ENCODE peak calls at places on chromosomes 7 and 10, in four cellular contexts. D is GF-D8, P is GM13976, R is H9. Y is an unnamed sample.

GRCh38 chr10:101607124-101607523 is 19.0 kb downstream of the DPCD start:
- DNase-seq in D (no peak), R (no peak), P (no peak), Y (no peak)

GRCh38 chr7:42606217-42606905 is 305.5 kb downstream of the C7orf25 start:
- DNase-seq in R (no peak), P (no peak), D (no peak), Y (peak)

GRCh38 chr10:69721690-69722310 is 79.9 kb upstream of the COL13A1 start:
- DNase-seq in P (no peak), D (no peak), R (no peak), Y (no peak)

GRCh38 chr10:102225646-102226541 is at the start of gene ELOVL3:
- DNase-seq in P (peak), R (peak), D (peak), Y (peak)

GRCh38 chr10:76547352-76547972 is 1090.1 kb downstream of the KCNMA1 start:
- DNase-seq in R (peak), D (peak), P (peak), Y (peak)

GRCh38 chr10:14571866-14572507 is 202.7 kb downstream of the FAM107B start:
- DNase-seq in P (peak), D (no peak), R (peak), Y (peak)

GRCh38 chr10:132133005-132133404 is 53.7 kb upstream of the DPYSL4 start:
- DNase-seq in R (no peak), P (no peak), D (no peak), Y (no peak)

GRCh38 chr7:232571-233455 is 40.4 kb downstream of the FAM20C start:
- DNase-seq in D (no peak), P (no peak), R (no peak), Y (peak)

GRCh38 chr10:42615419-42615818 is 23.0 kb downstream of the ZNF33B start:
- DNase-seq in R (no peak), P (no peak), D (no peak), Y (no peak)

GRCh38 chr7:38482521-38482920 is 148.7 kb downstream of the AMPH start:
- DNase-seq in R (no peak), P (no peak), D (no peak), Y (no peak)

GRCh38 chr10:96334888-96335526 is 23.8 kb downstream of the OPALIN start:
- DNase-seq in D (no peak), R (peak), P (peak), Y (peak)

GRCh38 chr7:97390915-97391593 is 273.6 kb downstream of the SDHAF3 start:
- DNase-seq in D (no peak), P (no peak), R (no peak), Y (no peak)

GRCh38 chr7:24894670-24895221 is 85.2 kb downstream of the OSBPL3 start:
- DNase-seq in P (no peak), R (peak), D (no peak), Y (peak)

GRCh38 chr10:119026301-119027110 is 3.0 kb upstream of the NANOS1 start:
- DNase-seq in D (no peak), R (no peak), P (no peak), Y (no peak)

GRCh38 chr10:124677871-124678565 is 66.2 kb downstream of the FAM53B start:
- DNase-seq in P (no peak), R (no peak), D (no peak), Y (peak)

GRCh38 chr10:52077796-52078195 is 236.3 kb upstream of the DKK1 start:
- DNase-seq in D (no peak), R (no peak), P (no peak), Y (no peak)

GRCh38 chr7:156014201-156014600 is 201.9 kb upstream of the SHH start:
- DNase-seq in D (no peak), P (no peak), R (peak), Y (no peak)

GRCh38 chr10:64286533-64286932 is 765.3 kb downstream of the REEP3 start:
- DNase-seq in R (no peak), D (no peak), P (no peak), Y (no peak)

GRCh38 chr10:14325325-14325955 is 5.3 kb downstream of the FRMD4A start:
- DNase-seq in R (peak), P (peak), D (no peak), Y (peak)

GRCh38 chr10:96560970-96561887 is 25.6 kb downstream of the TM9SF3 start:
- DNase-seq in P (no peak), D (no peak), R (no peak), Y (peak)

GRCh38 chr10:75440271-75440793 is 8.9 kb downstream of the LRMDA start:
- DNase-seq in P (no peak), R (no peak), D (no peak), Y (no peak)

GRCh38 chr7:124412531-124412930 is 353.1 kb downstream of the GPR37 start:
- DNase-seq in R (no peak), D (no peak), P (no peak), Y (no peak)

GRCh38 chr10:127999291-127999690 is 92.4 kb downstream of the PTPRE start:
- DNase-seq in D (no peak), R (no peak), P (no peak), Y (no peak)

GRCh38 chr10:26755443-26755903 is 58.0 kb downstream of the PDSS1 start:
- DNase-seq in P (peak), D (peak), R (no peak), Y (no peak)